ENCODE peak calls at places on chromosomes 16 and 17, in eight cellular contexts. One of them, this sample, is unnamed.

GRCh38 chr16:31471241-31471874 is 594 bp upstream of the TGFB1I1 start:
- DNase-seq in NCI-H748 treated with DMSO at 0.1 percent for 48 hours: no peak
- DNase-seq in cardiac fibroblast: peak
- DNase-seq in HCEC 1CT: no peak
- DNase-seq in NCI-H1417: no peak
- DNase-seq in AG04449: no peak
- DNase-seq in Kasumi-1: no peak
- DNase-seq in stimulated activated CD4-positive, alpha-beta T cell treated with anti-CD3 and anti-CD28 coated beads, Interleukin-1b, Interleukin-23, amount 100 ng/mL, for 1 hour: no peak
- DNase-seq in this sample: no peak

GRCh38 chr16:53305743-53306142 is 128.5 kb upstream of the RBL2 start:
- DNase-seq in stimulated activated CD4-positive, alpha-beta T cell treated with anti-CD3 and anti-CD28 coated beads, Interleukin-1b, Interleukin-23, amount 100 ng/mL, for 1 hour: no peak
- DNase-seq in cardiac fibroblast: no peak
- DNase-seq in NCI-H748 treated with DMSO at 0.1 percent for 48 hours: no peak
- DNase-seq in AG04449: no peak
- DNase-seq in Kasumi-1: no peak
- DNase-seq in NCI-H1417: no peak
- DNase-seq in HCEC 1CT: no peak
- DNase-seq in this sample: no peak

GRCh38 chr17:17667231-17667630 is 14.0 kb upstream of the RAI1 start:
- DNase-seq in AG04449: no peak
- DNase-seq in NCI-H1417: no peak
- DNase-seq in cardiac fibroblast: no peak
- DNase-seq in HCEC 1CT: no peak
- DNase-seq in NCI-H748 treated with DMSO at 0.1 percent for 48 hours: no peak
- DNase-seq in stimulated activated CD4-positive, alpha-beta T cell treated with anti-CD3 and anti-CD28 coated beads, Interleukin-1b, Interleukin-23, amount 100 ng/mL, for 1 hour: no peak
- DNase-seq in Kasumi-1: no peak
- DNase-seq in this sample: no peak

GRCh38 chr17:29617481-29618271 is 5.0 kb downstream of the CORO6 start:
- DNase-seq in Kasumi-1: peak
- DNase-seq in HCEC 1CT: peak
- DNase-seq in NCI-H1417: peak
- DNase-seq in cardiac fibroblast: peak
- DNase-seq in AG04449: no peak
- DNase-seq in stimulated activated CD4-positive, alpha-beta T cell treated with anti-CD3 and anti-CD28 coated beads, Interleukin-1b, Interleukin-23, amount 100 ng/mL, for 1 hour: peak
- DNase-seq in NCI-H748 treated with DMSO at 0.1 percent for 48 hours: peak
- DNase-seq in this sample: peak

GRCh38 chr16:9437115-9437514 is 345.7 kb downstream of the HAPSTR1 start:
- DNase-seq in Kasumi-1: no peak
- DNase-seq in AG04449: no peak
- DNase-seq in NCI-H748 treated with DMSO at 0.1 percent for 48 hours: no peak
- DNase-seq in stimulated activated CD4-positive, alpha-beta T cell treated with anti-CD3 and anti-CD28 coated beads, Interleukin-1b, Interleukin-23, amount 100 ng/mL, for 1 hour: no peak
- DNase-seq in NCI-H1417: no peak
- DNase-seq in cardiac fibroblast: no peak
- DNase-seq in HCEC 1CT: no peak
- DNase-seq in this sample: no peak

GRCh38 chr17:33401253-33401652 is 108.2 kb upstream of the ASIC2 start:
- DNase-seq in AG04449: no peak
- DNase-seq in cardiac fibroblast: no peak
- DNase-seq in NCI-H1417: no peak
- DNase-seq in Kasumi-1: no peak
- DNase-seq in HCEC 1CT: no peak
- DNase-seq in NCI-H748 treated with DMSO at 0.1 percent for 48 hours: no peak
- DNase-seq in stimulated activated CD4-positive, alpha-beta T cell treated with anti-CD3 and anti-CD28 coated beads, Interleukin-1b, Interleukin-23, amount 100 ng/mL, for 1 hour: no peak
- DNase-seq in this sample: no peak

GRCh38 chr16:83928341-83929055 is 24.5 kb upstream of the OSGIN1 start:
- DNase-seq in NCI-H1417: no peak
- DNase-seq in Kasumi-1: no peak
- DNase-seq in AG04449: peak
- DNase-seq in stimulated activated CD4-positive, alpha-beta T cell treated with anti-CD3 and anti-CD28 coated beads, Interleukin-1b, Interleukin-23, amount 100 ng/mL, for 1 hour: no peak
- DNase-seq in NCI-H748 treated with DMSO at 0.1 percent for 48 hours: no peak
- DNase-seq in cardiac fibroblast: peak
- DNase-seq in HCEC 1CT: peak
- DNase-seq in this sample: no peak

GRCh38 chr17:12342609-12343248 is 322.1 kb downstream of the MAP2K4 start:
- DNase-seq in NCI-H1417: no peak
- DNase-seq in stimulated activated CD4-positive, alpha-beta T cell treated with anti-CD3 and anti-CD28 coated beads, Interleukin-1b, Interleukin-23, amount 100 ng/mL, for 1 hour: no peak
- DNase-seq in NCI-H748 treated with DMSO at 0.1 percent for 48 hours: no peak
- DNase-seq in HCEC 1CT: peak
- DNase-seq in Kasumi-1: no peak
- DNase-seq in cardiac fibroblast: peak
- DNase-seq in AG04449: no peak
- DNase-seq in this sample: no peak

GRCh38 chr16:66391726-66392670 is 25.5 kb downstream of the CDH5 start:
- DNase-seq in stimulated activated CD4-positive, alpha-beta T cell treated with anti-CD3 and anti-CD28 coated beads, Interleukin-1b, Interleukin-23, amount 100 ng/mL, for 1 hour: no peak
- DNase-seq in AG04449: no peak
- DNase-seq in cardiac fibroblast: no peak
- DNase-seq in HCEC 1CT: no peak
- DNase-seq in NCI-H1417: no peak
- DNase-seq in NCI-H748 treated with DMSO at 0.1 percent for 48 hours: no peak
- DNase-seq in Kasumi-1: no peak
- DNase-seq in this sample: no peak